ENCODE peak calls at places on chromosomes 5 and 9, in seven cellular contexts. A, V, U, C, P, Y and R are unnamed samples.

GRCh38 chr9:115373000-115373709 is 255.2 kb upstream of the TNC start:
- DNase-seq in A (no peak), V (no peak), U (no peak), C (peak), P (no peak), Y (peak), R (peak)

GRCh38 chr5:61277190-61277589 is 54.9 kb upstream of the ZSWIM6 start:
- DNase-seq in A (no peak), V (no peak), U (no peak), C (peak), P (no peak), Y (peak), R (peak)

GRCh38 chr5:39379683-39380082 is 15.4 kb upstream of the C9 start:
- DNase-seq in A (no peak), V (no peak), U (no peak), C (no peak), P (no peak), Y (peak), R (no peak)

GRCh38 chr5:32254987-32255900 is 57.5 kb downstream of the MTMR12 start:
- DNase-seq in A (no peak), V (no peak), U (no peak), C (peak), P (no peak), Y (peak), R (peak)

GRCh38 chr9:113056191-113057106 is at the start of gene ZFP37:
- DNase-seq in A (peak), V (peak), U (peak), C (peak), P (peak), Y (peak), R (peak)

GRCh38 chr9:78031826-78032598 is 401 bp upstream of the GNAQ start:
- DNase-seq in A (peak), V (peak), U (peak), C (peak), P (peak), Y (peak), R (peak)

GRCh38 chr9:130666393-130667116 is 2.2 kb downstream of the PRDM12 start:
- DNase-seq in A (no peak), V (no peak), U (no peak), C (no peak), P (peak), Y (no peak), R (no peak)

GRCh38 chr5:149063017-149063687 is at the start of gene SH3TC2:
- DNase-seq in A (peak), V (peak), U (peak), C (peak), P (peak), Y (peak), R (peak)

GRCh38 chr5:132674671-132675506 is 1.1 kb downstream of the IL4 start:
- DNase-seq in A (no peak), V (no peak), U (no peak), C (peak), P (no peak), Y (peak), R (peak)

GRCh38 chr9:113803811-113804589 is 72.1 kb upstream of the ZNF618 start:
- DNase-seq in A (no peak), V (no peak), U (no peak), C (no peak), P (no peak), Y (no peak), R (no peak)

GRCh38 chr5:157267025-157267424 is 1.1 kb downstream of the CYFIP2 start:
- DNase-seq in A (no peak), V (no peak), U (no peak), C (no peak), P (no peak), Y (no peak), R (no peak)

GRCh38 chr5:2764581-2764980 is 13.1 kb upstream of the IRX2 start:
- DNase-seq in A (no peak), V (no peak), U (no peak), C (no peak), P (no peak), Y (no peak), R (no peak)

DNA sequence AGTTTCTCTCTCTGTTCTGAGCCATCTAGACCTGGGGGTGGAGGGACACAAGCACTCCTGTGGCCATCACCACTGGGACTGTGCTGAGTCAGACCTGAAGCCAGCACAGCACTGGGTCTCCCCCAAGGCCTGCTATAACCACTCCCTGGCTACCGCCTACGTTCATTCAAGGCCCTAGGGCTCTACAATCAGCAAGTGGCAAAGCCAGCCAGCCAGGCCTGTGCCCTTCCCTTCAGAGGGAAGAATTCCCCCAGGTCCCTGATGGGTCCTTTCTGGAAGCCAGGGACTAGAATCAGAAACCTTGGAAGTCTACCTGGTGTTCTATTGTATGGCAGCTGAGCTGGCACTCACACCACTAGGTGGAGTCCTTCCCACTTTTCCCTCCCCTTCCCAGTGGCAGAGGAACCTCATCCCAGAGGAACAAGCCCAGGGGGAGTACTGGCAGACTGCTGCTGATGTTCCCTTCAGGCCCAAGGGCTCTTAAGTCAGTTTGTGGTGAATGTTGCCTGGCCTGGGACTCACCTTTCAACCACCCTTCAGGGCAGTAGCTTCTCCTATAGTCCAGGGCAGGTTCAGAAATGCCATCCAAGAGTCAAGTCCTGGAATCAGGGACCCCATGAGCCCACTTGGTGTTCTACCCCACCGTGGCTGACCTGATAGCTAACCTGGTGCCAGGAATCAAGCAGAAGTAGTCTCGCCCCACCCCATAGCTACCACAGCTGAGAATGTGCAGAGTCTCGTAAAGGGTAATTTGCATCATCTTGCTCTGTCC is 20.0 kb downstream of the JMY start:
- DNase-seq in A (no peak), V (peak), U (peak), C (peak), P (peak), Y (peak), R (peak)
- TF ChIP-seq CTCF in A (peak), V (peak), U (peak), C (peak), P (peak), Y (peak), R (peak)

GRCh38 chr5:17219006-17219422 is 1.6 kb downstream of the BASP1 start:
- DNase-seq in A (no peak), V (peak), U (peak), C (peak), P (peak), Y (no peak), R (no peak)

GRCh38 chr5:17216974-17217325 is 481 bp upstream of the BASP1 start:
- DNase-seq in A (no peak), V (peak), U (peak), C (peak), P (peak), Y (peak), R (peak)

GRCh38 chr5:17216176-17216973 is 1.1 kb upstream of the BASP1 start:
- DNase-seq in A (peak), V (peak), U (peak), C (peak), P (peak), Y (peak), R (peak)

GRCh38 chr5:17218353-17219005 is 1.0 kb downstream of the BASP1 start:
- DNase-seq in A (peak), V (peak), U (peak), C (peak), P (peak), Y (peak), R (peak)

DNA sequence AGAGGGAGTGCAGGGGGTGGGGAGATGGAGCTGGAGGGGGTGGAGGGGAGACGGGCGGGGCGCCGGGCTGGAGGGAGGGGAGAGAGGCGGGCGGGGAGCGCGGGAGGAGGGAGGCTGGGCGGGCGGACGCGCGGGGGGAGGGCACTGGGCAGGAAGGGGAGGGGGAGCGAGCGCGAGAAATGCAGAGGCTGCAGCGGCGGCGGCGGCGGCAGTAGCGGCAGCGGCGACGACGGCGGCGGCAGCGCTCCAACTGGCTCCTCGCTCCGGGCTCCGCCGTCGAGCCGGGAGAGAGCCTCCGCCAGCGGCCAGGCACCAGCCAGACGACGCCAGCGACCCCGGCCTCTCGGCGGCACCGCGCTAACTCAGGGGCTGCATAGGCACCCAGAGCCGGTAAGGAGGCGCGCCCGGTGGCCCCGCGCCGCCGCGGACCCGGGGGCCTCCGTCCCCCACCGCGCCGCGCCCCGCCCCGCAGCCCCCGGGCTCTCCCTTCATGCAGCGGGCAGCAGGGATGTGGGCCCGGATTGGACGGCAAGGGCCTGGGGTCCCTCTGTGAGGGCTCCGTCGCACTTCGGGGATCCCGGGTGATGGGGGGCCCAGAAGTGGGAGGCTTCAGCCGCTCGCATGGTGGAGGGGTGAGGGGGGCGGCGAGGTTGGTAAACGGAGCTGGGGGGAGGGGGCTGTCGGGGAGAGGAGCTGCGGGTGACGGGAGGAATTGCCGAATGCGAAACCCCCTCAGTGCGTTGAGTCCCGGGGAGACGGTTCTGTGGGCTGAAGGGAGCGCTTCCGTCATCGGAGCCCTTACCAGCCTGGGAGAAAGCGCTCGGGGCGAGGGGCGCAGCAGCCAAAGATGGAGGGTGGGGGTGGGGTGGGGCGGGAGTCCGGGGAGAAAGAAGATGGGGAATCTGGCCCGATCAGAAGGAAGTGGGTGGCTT is at the start of gene BASP1:
- DNase-seq in A (peak), V (peak), U (peak), C (peak), P (peak), Y (peak), R (peak)
- TF ChIP-seq CTCF in A (no peak), V (no peak), U (no peak), C (no peak), P (no peak), Y (no peak), R (no peak)

GRCh38 chr5:94694671-94695070 is 76.2 kb downstream of the SLF1 start:
- DNase-seq in A (no peak), V (no peak), U (no peak), C (peak), P (no peak), Y (no peak), R (peak)

GRCh38 chr5:94691947-94692346 is 73.5 kb downstream of the SLF1 start:
- DNase-seq in A (no peak), V (no peak), U (no peak), C (peak), P (no peak), Y (peak), R (peak)

GRCh38 chr5:94692610-94693009 is 74.1 kb downstream of the SLF1 start:
- DNase-seq in A (no peak), V (no peak), U (no peak), C (no peak), P (no peak), Y (no peak), R (no peak)

GRCh38 chr5:94693845-94694370 is 75.4 kb downstream of the SLF1 start:
- DNase-seq in A (no peak), V (no peak), U (no peak), C (no peak), P (no peak), Y (no peak), R (no peak)

DNA sequence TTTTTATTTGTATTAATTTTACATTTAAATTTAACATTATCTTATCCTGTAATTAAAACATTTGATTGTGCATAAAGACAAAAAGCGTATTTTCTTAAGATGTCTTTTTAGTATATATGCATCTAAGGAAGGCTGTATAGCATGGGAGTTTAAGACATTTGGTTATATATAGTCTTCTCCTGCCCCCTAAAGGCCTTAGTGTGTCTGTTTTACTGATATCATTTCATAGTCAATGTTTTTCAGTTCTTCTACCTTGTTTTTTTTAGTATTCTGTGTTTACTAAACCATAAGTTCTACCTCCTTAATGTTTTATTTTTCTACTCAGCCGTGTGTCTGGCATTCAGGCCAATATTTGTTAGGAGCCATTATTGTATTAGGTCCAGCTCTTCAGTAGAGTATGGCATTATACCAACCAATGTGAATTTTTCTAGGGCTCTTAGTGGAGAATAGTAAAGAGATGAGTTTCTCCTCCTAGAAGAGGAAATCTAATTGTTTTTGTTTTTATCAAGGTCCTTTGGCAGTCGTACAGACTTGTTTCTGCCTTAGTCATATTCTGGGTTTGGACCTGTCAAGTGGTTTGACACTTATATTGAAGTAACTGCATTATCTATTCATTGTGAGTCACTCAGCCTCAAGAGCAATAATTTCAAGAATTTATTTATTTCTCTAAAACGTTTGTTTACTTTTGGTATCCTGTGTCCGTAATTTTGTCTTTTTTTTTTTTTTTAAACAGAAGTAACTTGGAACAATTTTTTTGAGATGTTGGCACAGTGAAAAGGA is 74.8 kb downstream of the SLF1 start:
- DNase-seq in A (no peak), V (no peak), U (no peak), C (peak), P (no peak), Y (peak), R (peak)
- TF ChIP-seq CTCF in A (peak), V (peak), U (peak), C (peak), P (peak), Y (peak), R (peak)

GRCh38 chr9:70404261-70404660 is 10.2 kb downstream of the KLF9 start:
- DNase-seq in A (no peak), V (no peak), U (no peak), C (no peak), P (no peak), Y (no peak), R (no peak)

GRCh38 chr9:70405808-70406445 is 8.5 kb downstream of the KLF9 start:
- DNase-seq in A (no peak), V (no peak), U (no peak), C (peak), P (no peak), Y (no peak), R (peak)

GRCh38 chr9:70403166-70403565 is 11.3 kb downstream of the KLF9 start:
- DNase-seq in A (no peak), V (no peak), U (no peak), C (no peak), P (no peak), Y (no peak), R (no peak)

GRCh38 chr9:70402213-70402612 is 12.2 kb downstream of the KLF9 start:
- DNase-seq in A (no peak), V (no peak), U (no peak), C (peak), P (no peak), Y (no peak), R (no peak)

GRCh38 chr9:70403618-70404025 is 10.8 kb downstream of the KLF9 start:
- DNase-seq in A (no peak), V (no peak), U (no peak), C (no peak), P (no peak), Y (peak), R (peak)
- TF ChIP-seq CTCF in A (no peak), V (no peak), U (no peak), C (no peak), P (no peak), Y (no peak), R (no peak)

DNA sequence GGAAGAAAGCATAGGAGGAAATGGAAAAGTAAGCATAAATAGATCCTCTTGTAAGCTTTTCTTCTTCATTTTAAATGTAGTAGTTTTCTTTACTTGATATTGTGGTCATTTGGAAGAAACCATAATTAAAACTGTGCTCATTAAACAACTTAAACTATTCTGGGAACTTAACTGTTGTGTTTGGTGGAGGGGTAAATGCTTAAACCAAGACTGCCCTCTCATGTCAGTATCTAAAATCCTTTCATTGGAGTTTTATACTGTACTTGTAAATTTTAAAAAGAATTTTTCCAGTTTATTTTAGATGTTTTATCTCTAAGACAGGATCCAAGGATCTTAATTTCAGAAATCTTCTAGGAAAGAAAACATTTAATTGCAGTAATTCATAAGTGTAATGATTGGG is 41.4 kb downstream of the MAP3K1 start:
- DNase-seq in A (no peak), V (no peak), U (no peak), C (no peak), P (no peak), Y (no peak), R (no peak)
- TF ChIP-seq CTCF in A (no peak), V (no peak), U (no peak), C (no peak), P (no peak), Y (peak), R (no peak)

DNA sequence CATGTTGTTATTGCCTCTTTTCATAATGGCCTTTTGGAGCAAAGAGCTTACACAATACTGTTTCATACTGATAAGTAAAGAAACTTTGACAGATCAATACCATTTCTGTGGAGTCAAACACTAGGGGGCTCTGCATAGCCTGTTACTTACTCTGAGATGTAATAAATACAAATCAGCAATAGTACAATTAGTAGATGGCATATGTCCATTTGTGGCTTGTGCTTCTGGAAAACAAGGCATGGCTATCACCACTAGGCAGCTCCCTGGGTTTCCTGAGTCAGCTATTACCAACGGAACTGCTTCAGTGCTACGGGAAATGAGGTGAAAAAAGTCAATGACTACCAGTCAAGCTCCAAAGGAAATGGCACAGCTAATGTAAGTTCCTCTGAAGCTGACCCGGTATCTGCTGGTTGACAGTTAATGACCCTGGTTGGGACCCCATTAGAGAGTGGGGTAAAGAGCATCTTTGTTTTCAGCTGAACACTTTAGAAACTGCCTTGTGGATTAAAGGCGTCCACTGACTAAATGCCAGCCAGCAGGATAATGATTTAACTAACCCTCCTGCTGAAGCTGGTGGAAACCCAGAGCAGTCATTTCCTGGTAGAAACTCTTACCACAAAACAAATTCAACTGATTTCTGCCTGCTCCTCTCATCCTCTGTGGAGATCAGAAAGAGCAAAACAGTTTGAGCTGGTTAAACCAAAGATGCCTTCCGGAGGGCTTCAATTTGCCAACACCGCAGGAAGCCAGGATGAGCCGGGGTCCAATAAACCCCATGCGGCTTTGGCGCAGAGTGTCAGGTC is 69.0 kb upstream of the FAM169A start:
- DNase-seq in A (no peak), V (no peak), U (no peak), C (peak), P (no peak), Y (peak), R (peak)
- TF ChIP-seq CTCF in A (peak), V (peak), U (peak), C (peak), P (no peak), Y (peak), R (peak)

GRCh38 chr5:128498844-128499455 is 39.1 kb downstream of the FBN2 start:
- DNase-seq in A (no peak), V (no peak), U (no peak), C (peak), P (no peak), Y (peak), R (peak)
- TF ChIP-seq CTCF in A (peak), V (peak), U (peak), C (peak), P (peak), Y (peak), R (peak)

GRCh38 chr9:87792831-87793288 is 66.9 kb downstream of the CTSL start:
- DNase-seq in A (peak), V (no peak), U (no peak), C (peak), P (no peak), Y (peak), R (peak)
- TF ChIP-seq CTCF in A (peak), V (no peak), U (no peak), C (peak), P (no peak), Y (no peak), R (peak)

DNA sequence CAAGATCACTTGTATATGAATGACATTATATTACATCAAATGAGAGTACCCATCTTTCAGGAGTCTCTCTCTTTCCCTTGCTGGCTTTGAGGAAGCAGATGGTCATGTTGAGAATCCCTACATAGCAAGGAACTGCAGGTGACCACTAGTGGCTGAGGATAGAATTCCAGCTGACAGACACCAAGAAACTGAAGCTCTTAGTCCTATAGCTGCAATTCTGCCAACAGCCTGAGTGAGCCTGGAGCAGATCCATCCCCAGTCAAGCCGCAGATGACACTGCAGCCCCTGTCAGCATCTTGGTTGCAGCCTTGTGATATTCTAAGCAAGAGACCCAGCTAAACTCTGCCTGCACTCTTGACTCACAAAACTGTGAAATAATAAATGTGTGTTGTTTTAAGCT is 531.5 kb downstream of the CSNK1G3 start:
- DNase-seq in A (no peak), V (no peak), U (no peak), C (no peak), P (no peak), Y (no peak), R (no peak)
- TF ChIP-seq CTCF in A (no peak), V (peak), U (peak), C (peak), P (no peak), Y (no peak), R (no peak)